ENCODE peak calls at places on chromosome 17, in eight cellular contexts. D, C, Z, P, S, I, M and O are unnamed samples.

GRCh38 chr17:2222901-2223616 is 80.5 kb downstream of the SMG6 start:
- DNase-seq in D (peak), C (no peak), Z (peak), P (peak), S (no peak), I (no peak), M (no peak), O (peak)

GRCh38 chr17:45319239-45319703 is 2.5 kb upstream of the MAP3K14 start:
- DNase-seq in D (no peak), C (no peak), Z (no peak), P (no peak), S (no peak), I (peak), M (no peak), O (no peak)

GRCh38 chr17:58703137-58703846 is 10.9 kb downstream of the RAD51C start:
- DNase-seq in D (no peak), C (no peak), Z (no peak), P (no peak), S (no peak), I (peak), M (no peak), O (no peak)

GRCh38 chr17:39014044-39014794 is 47.0 kb upstream of the FBXO47 start:
- DNase-seq in D (no peak), C (no peak), Z (no peak), P (no peak), S (no peak), I (peak), M (no peak), O (no peak)

GRCh38 chr17:4559139-4559791 is 1.1 kb downstream of the GGT6 start:
- DNase-seq in D (no peak), C (no peak), Z (peak), P (no peak), S (peak), I (no peak), M (no peak), O (no peak)

GRCh38 chr17:58083491-58084316 is 485 bp downstream of the DYNLL2 start:
- DNase-seq in D (peak), C (peak), Z (peak), P (peak), S (peak), I (peak), M (peak), O (peak)

GRCh38 chr17:82106697-82107305 is 8.8 kb upstream of the FASN start:
- DNase-seq in D (no peak), C (no peak), Z (peak), P (peak), S (peak), I (no peak), M (no peak), O (peak)

GRCh38 chr17:77425791-77426641 is 285.2 kb downstream of the SEC14L1 start:
- DNase-seq in D (no peak), C (no peak), Z (no peak), P (no peak), S (peak), I (peak), M (no peak), O (no peak)

GRCh38 chr17:76497979-76498885 is 3.0 kb downstream of the RHBDF2 start:
- DNase-seq in D (no peak), C (no peak), Z (peak), P (no peak), S (peak), I (peak), M (peak), O (peak)

GRCh38 chr17:27384261-27384701 is 72.0 kb upstream of the KSR1 start:
- DNase-seq in D (no peak), C (no peak), Z (peak), P (no peak), S (peak), I (peak), M (no peak), O (no peak)

GRCh38 chr17:69961488-69962145 is 113.4 kb upstream of the KCNJ16 start:
- DNase-seq in D (no peak), C (no peak), Z (peak), P (no peak), S (peak), I (peak), M (no peak), O (peak)

GRCh38 chr17:63275318-63275967 is 170.7 kb downstream of the CYB561 start:
- DNase-seq in D (no peak), C (no peak), Z (no peak), P (no peak), S (no peak), I (peak), M (no peak), O (no peak)

GRCh38 chr17:12990041-12990808 is 27.6 kb downstream of the ELAC2 start:
- DNase-seq in D (no peak), C (no peak), Z (peak), P (no peak), S (no peak), I (no peak), M (no peak), O (no peak)

GRCh38 chr17:76905836-76906235 is 37.6 kb downstream of the MGAT5B start:
- DNase-seq in D (no peak), C (no peak), Z (no peak), P (no peak), S (peak), I (no peak), M (no peak), O (no peak)

GRCh38 chr17:16939271-16939576 is 32.7 kb downstream of the TNFRSF13B start:
- DNase-seq in D (no peak), C (no peak), Z (no peak), P (no peak), S (no peak), I (no peak), M (no peak), O (no peak)

GRCh38 chr17:77148109-77148958 is 7.6 kb downstream of the SEC14L1 start:
- DNase-seq in D (no peak), C (no peak), Z (no peak), P (no peak), S (no peak), I (no peak), M (no peak), O (no peak)

GRCh38 chr17:78020717-78021108 is 62.2 kb downstream of the TNRC6C start:
- DNase-seq in D (no peak), C (no peak), Z (no peak), P (no peak), S (no peak), I (no peak), M (no peak), O (no peak)

GRCh38 chr17:70320642-70321345 is 151.5 kb downstream of the KCNJ2 start:
- DNase-seq in D (no peak), C (no peak), Z (no peak), P (no peak), S (no peak), I (no peak), M (peak), O (no peak)

GRCh38 chr17:15185625-15185991 is 79.5 kb downstream of the PMP22 start:
- DNase-seq in D (no peak), C (no peak), Z (no peak), P (no peak), S (no peak), I (no peak), M (peak), O (peak)

GRCh38 chr17:82242698-82242976 is 13.8 kb downstream of the SLC16A3 start:
- DNase-seq in D (no peak), C (no peak), Z (no peak), P (no peak), S (no peak), I (no peak), M (no peak), O (no peak)

GRCh38 chr17:12672944-12673343 is 7.3 kb downstream of the MYOCD start:
- DNase-seq in D (no peak), C (no peak), Z (no peak), P (no peak), S (no peak), I (no peak), M (no peak), O (no peak)

GRCh38 chr17:7479139-7479388 is 367 bp downstream of the ZBTB4 start:
- DNase-seq in D (no peak), C (no peak), Z (no peak), P (no peak), S (no peak), I (no peak), M (no peak), O (no peak)

GRCh38 chr17:7947651-7948050 is 15.6 kb downstream of the CNTROB start:
- DNase-seq in D (no peak), C (no peak), Z (no peak), P (no peak), S (no peak), I (no peak), M (no peak), O (no peak)

GRCh38 chr17:78838574-78839005 is 2.0 kb downstream of the USP36 start:
- DNase-seq in D (no peak), C (no peak), Z (peak), P (no peak), S (peak), I (peak), M (no peak), O (no peak)

GRCh38 chr17:30788918-30789317 is 35.6 kb downstream of the CRLF3 start:
- DNase-seq in D (no peak), C (no peak), Z (no peak), P (no peak), S (no peak), I (no peak), M (no peak), O (no peak)

GRCh38 chr17:68657166-68657940 is 56.2 kb upstream of the FAM20A start:
- DNase-seq in D (no peak), C (no peak), Z (no peak), P (no peak), S (no peak), I (no peak), M (no peak), O (no peak)

GRCh38 chr17:44380767-44381166 is 8.7 kb downstream of the ITGA2B start:
- DNase-seq in D (no peak), C (no peak), Z (no peak), P (peak), S (no peak), I (no peak), M (no peak), O (no peak)

GRCh38 chr17:2027528-2028233 is 2.3 kb upstream of the DPH1 start:
- DNase-seq in D (no peak), C (no peak), Z (no peak), P (no peak), S (no peak), I (no peak), M (no peak), O (no peak)

GRCh38 chr17:32265192-32265895 is at the start of gene RHBDL3:
- DNase-seq in D (no peak), C (no peak), Z (peak), P (peak), S (no peak), I (no peak), M (no peak), O (peak)

GRCh38 chr17:73962308-73962707 is 241.2 kb upstream of the RPL38 start:
- DNase-seq in D (no peak), C (no peak), Z (no peak), P (no peak), S (no peak), I (no peak), M (no peak), O (no peak)

GRCh38 chr17:81923302-81924260 is 4.0 kb downstream of the MAFG start:
- DNase-seq in D (no peak), C (peak), Z (peak), P (no peak), S (peak), I (peak), M (peak), O (peak)

GRCh38 chr17:49696233-49696761 is 11.5 kb downstream of the SLC35B1 start:
- DNase-seq in D (no peak), C (no peak), Z (no peak), P (peak), S (no peak), I (no peak), M (no peak), O (no peak)

GRCh38 chr17:63592797-63593196 is 7.9 kb upstream of the TACO1 start:
- DNase-seq in D (no peak), C (no peak), Z (no peak), P (no peak), S (no peak), I (no peak), M (no peak), O (no peak)

GRCh38 chr17:33981713-33982601 is 273.1 kb upstream of the CCL2 start:
- DNase-seq in D (no peak), C (no peak), Z (no peak), P (no peak), S (no peak), I (no peak), M (no peak), O (no peak)

GRCh38 chr17:17300624-17301568 is 2.3 kb upstream of the NT5M start:
- DNase-seq in D (peak), C (peak), Z (peak), P (peak), S (peak), I (no peak), M (peak), O (peak)

GRCh38 chr17:58575511-58575910 is 61.1 kb upstream of the MTMR4 start:
- DNase-seq in D (no peak), C (no peak), Z (no peak), P (no peak), S (no peak), I (peak), M (no peak), O (no peak)

GRCh38 chr17:56141046-56141839 is 12.0 kb upstream of the ANKFN1 start:
- DNase-seq in D (no peak), C (no peak), Z (no peak), P (no peak), S (no peak), I (no peak), M (no peak), O (no peak)

DNA sequence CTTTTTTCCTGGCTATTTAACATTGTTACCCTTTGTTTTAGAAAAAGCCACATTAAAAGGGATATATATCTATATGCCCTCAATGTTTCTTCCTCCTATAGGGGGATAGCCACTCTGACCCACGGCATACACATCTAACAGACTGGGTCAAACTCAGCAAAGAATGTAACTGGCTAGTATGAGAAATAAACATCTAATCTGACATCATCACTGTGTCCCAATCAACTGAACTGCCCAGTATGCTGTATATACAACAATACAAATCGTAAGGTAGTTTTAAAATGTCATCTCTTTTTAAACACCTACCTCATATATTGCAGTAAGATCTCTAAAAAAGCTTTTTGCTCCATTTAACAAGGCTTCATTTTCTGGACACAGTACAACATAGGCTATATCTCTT is 39.9 kb upstream of the INTS2 start:
- DNase-seq in D (no peak), C (no peak), Z (no peak), P (no peak), S (no peak), I (no peak), M (no peak), O (no peak)
- TF ChIP-seq CTCF in D (no peak), C (no peak), Z (no peak), P (no peak), S (no peak), I (no peak), M (no peak), O (no peak)

DNA sequence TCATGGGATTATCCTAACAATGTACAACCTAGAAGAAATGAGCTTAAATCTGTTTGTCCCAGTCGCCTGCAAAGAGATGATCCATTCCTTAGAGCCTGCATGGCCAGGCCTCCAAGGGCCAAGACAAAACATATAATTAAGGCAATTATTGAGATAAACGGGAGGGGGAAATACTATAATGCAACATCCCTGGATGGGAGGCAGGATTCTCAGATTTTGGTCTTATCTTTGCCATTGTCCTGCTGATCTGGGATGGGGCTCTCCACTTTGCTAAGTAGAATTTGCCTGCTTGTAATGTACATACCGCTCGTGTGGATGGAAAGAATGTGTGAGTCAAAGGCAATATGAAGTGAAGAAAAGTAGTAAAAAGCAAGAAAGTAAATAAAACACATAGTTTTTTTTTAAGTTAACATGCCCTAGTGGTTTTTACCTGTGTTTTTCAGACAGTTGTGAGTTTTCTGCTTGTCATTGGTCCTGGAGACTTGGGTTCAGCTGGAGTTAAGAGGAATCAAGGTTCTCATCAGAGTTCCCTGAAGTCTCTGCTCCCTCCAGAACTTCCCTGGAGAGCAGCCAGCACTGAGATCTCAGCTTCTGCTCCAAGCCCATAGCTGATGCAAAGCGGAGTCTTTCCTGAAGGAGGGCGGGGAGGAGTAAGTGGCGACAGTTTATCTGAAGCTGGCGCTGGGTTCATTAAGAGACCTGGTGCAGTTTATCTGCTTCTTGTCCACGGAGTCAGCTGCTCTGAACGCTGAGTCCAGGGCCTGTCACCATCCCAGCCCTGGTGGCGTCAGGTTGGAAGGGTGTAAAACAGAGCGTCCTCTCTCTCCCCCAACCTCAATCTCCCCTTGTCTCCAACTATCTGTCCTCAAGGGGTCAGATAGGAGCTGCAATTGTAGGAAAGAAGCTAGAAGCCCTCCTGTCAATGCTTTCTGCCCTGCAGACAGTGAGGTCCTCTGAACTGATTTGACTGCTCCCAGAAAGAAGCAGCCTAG is 30.1 kb downstream of the HOXB1 start:
- DNase-seq in D (no peak), C (no peak), Z (no peak), P (no peak), S (no peak), I (peak), M (no peak), O (no peak)
- TF ChIP-seq CTCF in D (no peak), C (no peak), Z (no peak), P (no peak), S (no peak), I (no peak), M (no peak), O (no peak)

DNA sequence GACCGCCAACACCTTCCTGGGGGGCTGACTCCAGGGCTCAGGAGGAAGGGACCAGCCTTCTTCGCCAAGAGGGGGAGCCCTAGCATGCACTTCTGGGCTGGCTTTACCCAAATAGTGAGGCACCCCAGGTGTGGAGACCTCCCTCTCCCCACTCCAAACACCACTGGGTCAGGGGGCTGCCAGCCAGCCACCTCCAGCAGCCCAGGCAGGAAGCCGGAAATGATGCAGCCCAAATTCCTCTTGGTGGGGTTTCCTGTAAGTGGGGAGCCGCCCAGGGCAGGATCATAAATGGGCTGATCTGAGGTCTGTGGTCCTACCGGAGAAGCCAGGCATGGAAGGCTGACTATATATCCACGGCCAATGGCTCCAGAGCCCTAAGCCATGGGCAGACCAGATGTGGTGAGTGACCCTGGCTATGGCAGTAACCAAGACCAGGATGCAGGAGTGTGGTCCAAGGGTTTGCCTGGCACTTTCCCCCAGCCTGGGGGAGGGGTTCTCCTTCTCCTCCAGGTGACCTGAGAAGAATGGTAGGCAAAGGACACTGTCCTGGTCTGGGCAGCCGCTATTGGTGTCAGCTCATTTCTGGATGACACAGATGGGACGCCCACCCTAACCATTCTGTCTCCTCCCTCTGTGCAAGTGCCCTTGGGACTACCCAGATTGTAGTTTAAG is 4.2 kb downstream of the GIT1 start:
- DNase-seq in D (no peak), C (no peak), Z (no peak), P (peak), S (peak), I (no peak), M (no peak), O (no peak)
- TF ChIP-seq CTCF in D (peak), C (peak), Z (no peak), P (peak), S (no peak), I (peak), M (no peak), O (no peak)

DNA sequence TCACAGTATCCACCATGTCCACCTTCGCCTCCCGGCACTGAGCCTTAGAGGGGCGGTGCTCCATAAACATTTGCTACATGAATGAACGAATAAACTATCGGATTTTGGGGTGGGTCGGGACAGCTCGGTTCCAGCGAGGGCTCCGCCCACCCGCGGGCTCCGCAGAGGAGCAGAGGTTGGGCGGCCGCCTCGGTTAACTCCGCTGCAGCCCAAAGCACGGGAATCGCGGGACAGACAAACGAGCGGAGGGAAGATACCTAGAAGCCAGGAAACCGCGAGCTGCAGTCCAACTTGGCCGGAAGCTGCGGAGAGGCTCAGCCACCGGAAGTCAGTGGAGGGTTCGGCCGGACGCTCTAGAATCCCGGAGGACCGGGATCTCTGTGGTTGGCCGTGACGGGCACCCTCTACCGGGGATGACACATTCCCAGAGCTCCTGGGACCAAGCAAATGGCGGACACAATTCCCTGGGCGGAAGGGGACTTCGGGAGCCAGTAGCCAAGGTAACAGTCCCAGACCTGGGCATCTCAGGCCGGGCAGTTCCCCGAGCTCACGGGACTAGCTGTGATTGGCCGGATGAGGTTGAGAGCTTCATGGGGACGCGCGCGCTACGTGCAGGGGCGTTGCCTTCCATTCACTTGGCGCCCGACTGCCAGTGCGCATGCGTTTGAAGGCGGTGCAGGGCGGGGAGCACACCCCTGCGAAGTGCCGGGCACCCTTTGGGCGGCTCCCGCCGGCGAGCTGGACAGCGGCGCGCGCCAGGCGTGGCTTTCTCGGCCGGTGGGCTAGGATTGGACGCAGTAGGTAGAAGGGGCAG is 489 bp upstream of the MAPK7 start:
- DNase-seq in D (peak), C (peak), Z (peak), P (peak), S (peak), I (peak), M (peak), O (peak)
- TF ChIP-seq CTCF in D (no peak), C (no peak), Z (no peak), P (no peak), S (no peak), I (no peak), M (no peak), O (no peak)

GRCh38 chr17:9256361-9256943 is 235.1 kb downstream of the NTN1 start:
- DNase-seq in D (no peak), C (no peak), Z (no peak), P (no peak), S (no peak), I (no peak), M (no peak), O (no peak)
- TF ChIP-seq CTCF in D (no peak), C (no peak), Z (no peak), P (no peak), S (no peak), I (no peak), M (no peak), O (no peak)